ENCODE peak calls at places on chromosomes 5 and 9, in nine cellular contexts. T is neuronal stem cell; E is WERI-Rb-1; W is stomach; K is cardiac muscle cell; X is transverse colon; R is tibial nerve; P is prostate gland; S is effector memory CD4-positive, alpha-beta T cell. H is an unnamed sample.

GRCh38 chr5:1041225-1042186 is 32.9 kb downstream of the NKD2 start:
- DNase-seq in W (no peak), X (no peak), R (no peak), T (no peak), S (no peak), E (no peak), P (no peak), K (no peak), H (no peak)

GRCh38 chr9:95726756-95727155 is 148.7 kb upstream of the ERCC6L2 start:
- DNase-seq in S (no peak), T (peak), W (no peak), X (no peak), P (no peak), R (no peak), K (peak), E (no peak), H (no peak)

GRCh38 chr5:139574641-139575312 is 13.6 kb downstream of the UBE2D2 start:
- DNase-seq in K (peak), T (no peak), P (no peak), W (no peak), X (no peak), S (no peak), E (no peak), R (no peak), H (no peak)

GRCh38 chr9:109507421-109507838 is 9.3 kb upstream of the PTPN3 start:
- DNase-seq in E (no peak), W (no peak), S (no peak), X (peak), T (no peak), P (no peak), K (no peak), R (no peak), H (no peak)

GRCh38 chr9:107285292-107285691 is 2.2 kb downstream of the RAD23B start:
- DNase-seq in T (no peak), S (no peak), X (no peak), E (no peak), P (no peak), K (no peak), W (no peak), R (no peak), H (no peak)

GRCh38 chr9:37719526-37719925 is 34.1 kb upstream of the TRMT10B start:
- DNase-seq in R (no peak), X (no peak), W (no peak), S (no peak), E (no peak), K (no peak), T (no peak), P (no peak), H (no peak)

GRCh38 chr5:152104211-152104610 is 179.6 kb upstream of the GLRA1 start:
- DNase-seq in S (no peak), K (no peak), R (no peak), T (peak), P (no peak), X (no peak), W (no peak), E (no peak), H (no peak)

GRCh38 chr9:12859704-12860251 is 85.0 kb downstream of the LURAP1L start:
- DNase-seq in T (no peak), P (peak), S (no peak), K (no peak), R (no peak), W (no peak), X (no peak), E (no peak), H (no peak)

GRCh38 chr9:95938724-95939123 is 63.2 kb downstream of the ERCC6L2 start:
- DNase-seq in X (no peak), R (no peak), S (no peak), K (no peak), P (no peak), E (no peak), W (no peak), T (no peak), H (no peak)

GRCh38 chr5:14168139-14168792 is 25.1 kb downstream of the TRIO start:
- DNase-seq in P (no peak), X (no peak), T (no peak), K (no peak), E (no peak), S (no peak), W (no peak), R (no peak), H (no peak)

GRCh38 chr5:142981475-142981874 is 211.3 kb downstream of the ARHGAP26 start:
- DNase-seq in S (no peak), X (no peak), T (no peak), E (no peak), K (no peak), P (no peak), W (no peak), R (no peak), H (no peak)

GRCh38 chr9:97811534-97812246 is 41.3 kb upstream of the FOXE1 start:
- DNase-seq in S (no peak), E (no peak), R (no peak), K (no peak), P (no peak), T (no peak), W (no peak), X (no peak), H (no peak)

GRCh38 chr5:38404667-38405276 is 146.4 kb downstream of the EGFLAM start:
- DNase-seq in X (no peak), R (no peak), E (peak), W (peak), K (peak), P (no peak), S (no peak), T (peak), H (no peak)

GRCh38 chr9:17531642-17532254 is 47.1 kb upstream of the SH3GL2 start:
- DNase-seq in T (peak), R (peak), K (peak), S (no peak), X (peak), P (no peak), E (peak), W (peak), H (no peak)

GRCh38 chr5:88552406-88552805 is 283.8 kb upstream of the TMEM161B start:
- DNase-seq in P (no peak), X (no peak), E (no peak), K (no peak), S (no peak), W (no peak), T (no peak), R (no peak), H (no peak)

GRCh38 chr9:123069010-123069481 is 35.6 kb downstream of the GPR21 start:
- DNase-seq in E (no peak), T (no peak), P (no peak), X (no peak), W (no peak), R (no peak), K (no peak), S (no peak), H (no peak)

GRCh38 chr9:72355153-72355552 is 9.9 kb downstream of the ZFAND5 start:
- DNase-seq in R (no peak), T (no peak), P (no peak), W (no peak), S (no peak), K (no peak), X (no peak), E (no peak), H (no peak)

GRCh38 chr9:137281345-137282116 is 4.0 kb downstream of the TOR4A start:
- DNase-seq in W (no peak), T (peak), R (no peak), S (no peak), E (no peak), P (no peak), K (no peak), X (no peak), H (no peak)

GRCh38 chr5:177474094-177474493 is 660 bp upstream of the DBN1 start:
- DNase-seq in R (no peak), P (no peak), X (no peak), W (no peak), T (no peak), K (no peak), S (no peak), E (no peak), H (no peak)
- H3K4me3 ChIP-seq in R (no peak), P (no peak), X (no peak), W (peak), T (peak), K (no peak), S (no peak), E (no peak), H (no peak)

DNA sequence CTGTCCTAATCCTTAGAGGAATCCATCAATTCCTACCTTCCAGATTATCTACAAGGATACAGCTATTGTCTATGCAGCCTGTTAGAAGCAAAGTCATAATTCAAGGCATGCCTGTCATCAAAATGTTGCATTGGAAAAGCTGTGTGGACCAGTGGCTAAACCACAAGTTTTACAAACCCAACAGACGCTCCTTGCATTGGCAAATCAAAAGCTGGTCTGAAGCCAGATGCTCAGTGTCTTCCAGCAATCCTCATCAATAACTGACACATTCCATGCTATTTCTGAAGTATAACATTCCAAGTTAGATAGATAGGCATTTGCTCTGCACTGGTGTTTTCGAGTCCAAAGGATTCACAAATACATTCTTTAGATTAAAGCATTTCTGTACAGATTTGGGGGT is 213.6 kb downstream of the EBF1 start:
- DNase-seq in S (no peak), K (no peak), W (no peak), X (no peak), P (no peak), E (no peak), R (no peak), T (no peak), H (no peak)
- H3K4me3 ChIP-seq in S (no peak), K (no peak), W (no peak), X (no peak), P (no peak), E (no peak), R (no peak), T (no peak), H (no peak)

GRCh38 chr9:133534346-133535284 is at the start of gene ADAMTSL2:
- DNase-seq in P (peak), W (peak), X (peak), K (peak), S (no peak), E (no peak), T (peak), R (no peak), H (no peak)
- H3K4me3 ChIP-seq in P (peak), W (peak), X (peak), K (peak), S (no peak), E (no peak), T (peak), R (peak), H (peak)

GRCh38 chr5:150454492-150455229 is 5.1 kb upstream of the RPS14 start:
- DNase-seq in T (no peak), P (no peak), R (no peak), E (no peak), K (no peak), S (no peak), X (no peak), W (no peak), H (no peak)

GRCh38 chr5:150458819-150459557 is 9.4 kb upstream of the RPS14 start:
- DNase-seq in R (peak), X (peak), E (peak), S (peak), T (peak), P (peak), W (peak), K (peak), H (peak)

GRCh38 chr5:150457562-150458240 is 8.2 kb upstream of the RPS14 start:
- DNase-seq in T (no peak), W (no peak), R (no peak), X (no peak), P (no peak), K (no peak), S (no peak), E (no peak), H (no peak)

GRCh38 chr5:150460781-150461180 is 11.2 kb upstream of the RPS14 start:
- DNase-seq in W (no peak), P (no peak), S (no peak), R (no peak), E (no peak), K (no peak), X (no peak), T (no peak), H (no peak)

GRCh38 chr5:150457112-150457511 is 7.6 kb upstream of the RPS14 start:
- DNase-seq in T (no peak), E (no peak), P (no peak), W (no peak), K (no peak), X (no peak), R (no peak), S (no peak), H (no peak)
- H3K4me3 ChIP-seq in T (no peak), E (no peak), P (no peak), W (no peak), K (no peak), X (no peak), R (no peak), S (no peak), H (no peak)

GRCh38 chr5:95733100-95733499 is 2.0 kb downstream of the RHOBTB3 start:
- DNase-seq in E (no peak), K (no peak), T (no peak), X (no peak), R (no peak), W (no peak), S (no peak), P (no peak), H (no peak)
- H3K4me3 ChIP-seq in E (no peak), K (peak), T (peak), X (no peak), R (peak), W (peak), S (no peak), P (peak), H (peak)

DNA sequence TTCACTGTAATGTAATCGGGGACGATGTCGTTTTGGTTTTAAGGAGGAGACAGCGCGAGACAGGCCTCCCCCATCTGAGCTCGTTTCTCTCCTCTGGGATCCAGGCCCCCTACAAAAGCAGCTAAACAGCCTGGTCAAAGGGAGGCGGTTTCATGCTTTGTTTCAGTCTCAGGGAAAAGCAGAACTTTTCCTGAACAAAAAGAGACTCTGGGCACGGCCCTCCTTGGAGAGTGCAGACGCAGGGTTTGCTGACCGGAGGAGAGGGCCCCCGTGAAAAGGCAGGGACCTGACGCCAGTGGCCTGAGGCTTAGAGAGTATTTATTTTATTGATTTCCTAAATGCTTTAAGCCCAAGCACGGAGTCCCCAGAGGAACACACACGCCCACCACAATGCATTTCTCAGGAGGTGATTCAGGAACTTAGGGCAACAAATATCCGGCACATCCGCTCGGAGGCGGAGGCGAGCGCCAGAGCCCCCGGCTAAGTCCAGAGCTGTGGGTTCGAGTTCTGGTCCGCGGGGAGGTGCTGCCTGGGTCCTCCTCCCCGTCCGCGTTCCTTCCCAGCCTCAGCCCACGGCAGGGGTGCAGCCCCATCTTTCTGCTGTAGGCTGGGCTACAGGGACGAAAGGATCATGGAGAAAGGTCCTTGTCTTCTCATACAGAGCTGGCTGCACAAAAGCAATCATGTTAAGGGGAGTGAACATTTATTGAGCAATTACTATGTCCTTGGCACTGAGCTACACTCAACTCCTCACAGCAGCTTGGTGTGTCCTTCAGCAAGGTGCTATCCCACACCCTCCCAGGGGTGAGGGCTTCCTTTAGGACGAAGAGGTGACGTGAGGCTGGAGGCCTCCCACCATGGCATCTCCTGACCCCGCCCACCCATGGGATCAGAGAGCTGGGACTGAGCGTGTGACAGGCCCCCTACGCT is 40.0 kb downstream of the PTGES start:
- DNase-seq in E (peak), T (peak), R (no peak), P (no peak), K (no peak), X (no peak), W (no peak), S (no peak), H (no peak)
- H3K4me3 ChIP-seq in E (no peak), T (no peak), R (peak), P (no peak), K (no peak), X (no peak), W (no peak), S (no peak), H (no peak)

H was measured in lower lobe of right lung.